ENCODE peak calls at places on chromosomes 7 and 10, in four cellular contexts. W, J, Y and K are unnamed samples.

GRCh38 chr10:114874827-114875541 is 53.4 kb downstream of the FHIP2A start:
- DNase-seq in W (no peak), Y (no peak), J (no peak), K (no peak)

GRCh38 chr7:91894781-91895480 is 14.4 kb upstream of the MTERF1 start:
- DNase-seq in Y (no peak), J (no peak), W (no peak), K (no peak)

GRCh38 chr10:58952162-58952561 is 224.3 kb upstream of the PHYHIPL start:
- DNase-seq in J (no peak), W (no peak), Y (no peak), K (no peak)

GRCh38 chr7:95601324-95601723 is 5.0 kb upstream of the PDK4 start:
- DNase-seq in W (no peak), J (no peak), Y (no peak), K (no peak)

GRCh38 chr10:88386204-88386877 is 196.8 kb downstream of the RNLS start:
- DNase-seq in Y (no peak), J (no peak), W (no peak), K (no peak)

GRCh38 chr7:51949726-51950644 is 633.4 kb upstream of the COBL start:
- DNase-seq in W (no peak), J (no peak), Y (peak), K (no peak)

GRCh38 chr10:48314107-48314506 is 7.6 kb downstream of the MAPK8 start:
- DNase-seq in W (no peak), J (no peak), Y (no peak), K (no peak)

GRCh38 chr10:119305860-119306513 is 98.6 kb downstream of the GRK5 start:
- DNase-seq in J (no peak), W (peak), Y (peak), K (peak)

GRCh38 chr10:130167193-130167592 is 31.0 kb downstream of the GLRX3 start:
- DNase-seq in W (no peak), J (no peak), Y (no peak), K (no peak)

GRCh38 chr10:11403116-11403515 is 208.3 kb downstream of the USP6NL start:
- DNase-seq in W (peak), J (no peak), Y (no peak), K (peak)

GRCh38 chr10:31961675-31962074 is 33.0 kb upstream of the ARHGAP12 start:
- DNase-seq in W (no peak), J (no peak), Y (peak), K (peak)

GRCh38 chr7:22386206-22386858 is 29.4 kb upstream of the RAPGEF5 start:
- DNase-seq in W (no peak), J (no peak), Y (no peak), K (no peak)

GRCh38 chr10:115082521-115082920 is 10.6 kb upstream of the ATRNL1 start:
- DNase-seq in Y (no peak), J (no peak), W (no peak), K (no peak)

GRCh38 chr10:126904807-126905686 is at the start of gene DOCK1:
- DNase-seq in Y (peak), W (no peak), J (peak), K (no peak)

GRCh38 chr7:19060870-19061269 is 56.6 kb downstream of the TWIST1 start:
- DNase-seq in J (no peak), Y (no peak), W (no peak), K (no peak)

GRCh38 chr10:49512121-49512809 is 26.7 kb downstream of the ERCC6 start:
- DNase-seq in J (no peak), W (no peak), Y (peak), K (peak)

GRCh38 chr7:82289889-82290288 is 153.7 kb downstream of the CACNA2D1 start:
- DNase-seq in W (no peak), J (no peak), Y (no peak), K (no peak)

GRCh38 chr7:123437447-123437995 is 96.9 kb downstream of the IQUB start:
- DNase-seq in J (no peak), Y (no peak), W (no peak), K (no peak)

GRCh38 chr10:69327463-69328345 is 49.4 kb downstream of the HK1 start:
- DNase-seq in Y (no peak), W (peak), J (no peak), K (no peak)

GRCh38 chr7:19020711-19021110 is 96.7 kb downstream of the TWIST1 start:
- DNase-seq in Y (no peak), J (no peak), W (no peak), K (no peak)

GRCh38 chr7:13017325-13017853 is 330.0 kb downstream of the ARL4A start:
- DNase-seq in J (no peak), W (no peak), Y (no peak), K (no peak)

GRCh38 chr7:72069263-72069662 is 342.9 kb downstream of the CALN1 start:
- DNase-seq in W (no peak), Y (no peak), J (no peak), K (no peak)

GRCh38 chr7:151351027-151351426 is 9.4 kb downstream of the NUB1 start:
- DNase-seq in W (no peak), J (no peak), Y (no peak), K (no peak)

GRCh38 chr7:50486512-50486911 is 36.4 kb upstream of the FIGNL1 start:
- DNase-seq in Y (no peak), J (no peak), W (no peak), K (no peak)

GRCh38 chr10:120982507-120982906 is 131.3 kb downstream of the WDR11 start:
- DNase-seq in Y (no peak), J (no peak), W (no peak), K (no peak)

GRCh38 chr10:133162178-133162909 is 2.3 kb downstream of the KNDC1 start:
- DNase-seq in J (peak), Y (no peak), W (no peak), K (no peak)

GRCh38 chr7:128740996-128741395 is 1.8 kb downstream of the CALU start:
- DNase-seq in Y (peak), W (no peak), J (no peak), K (no peak)

GRCh38 chr7:6507906-6508305 is 43.4 kb downstream of the GRID2IP start:
- DNase-seq in W (no peak), J (peak), Y (no peak), K (no peak)

GRCh38 chr7:107384025-107384424 is 85.8 kb upstream of the GPR22 start:
- DNase-seq in Y (no peak), W (no peak), J (no peak), K (peak)

GRCh38 chr7:41559426-41559825 is 143.5 kb downstream of the INHBA start:
- DNase-seq in J (no peak), W (no peak), Y (no peak), K (no peak)

GRCh38 chr7:150503581-150503980 is 11.1 kb upstream of the GIMAP7 start:
- DNase-seq in J (no peak), W (no peak), Y (no peak), K (no peak)

GRCh38 chr10:51896849-51897248 is 197.5 kb upstream of the CSTF2T start:
- DNase-seq in J (no peak), W (no peak), Y (no peak), K (no peak)